ENCODE peak calls at places on chromosome 7, in five cellular contexts. I, V, X, T and M are unnamed samples.

GRCh38 chr7:155219947-155220769 is 77.5 kb upstream of the INSIG1 start:
- DNase-seq in X (no peak), T (no peak), V (no peak), I (no peak), M (no peak)

GRCh38 chr7:124246262-124246863 is 213.5 kb upstream of the TMEM229A start:
- DNase-seq in T (no peak), X (peak; percentile 38), V (no peak), I (no peak), M (no peak)

GRCh38 chr7:477626-478220 is 41.9 kb downstream of the PDGFA start:
- DNase-seq in V (no peak), X (peak; percentile 15), T (no peak), I (no peak), M (no peak)

GRCh38 chr7:40647719-40648118 is 512.9 kb downstream of the SUGCT start:
- DNase-seq in T (no peak), V (no peak), X (peak; percentile 64), I (no peak), M (no peak)

GRCh38 chr7:9752033-9752432 is 1221.6 kb upstream of the PHF14 start:
- DNase-seq in T (no peak), V (no peak), I (no peak), X (no peak), M (no peak)

GRCh38 chr7:29287366-29287765 is 92.8 kb downstream of the CHN2 start:
- DNase-seq in V (no peak), T (no peak), I (no peak), X (peak; percentile 31), M (no peak)

GRCh38 chr7:20545016-20545415 is 70.5 kb upstream of the ABCB5 start:
- DNase-seq in T (no peak), I (no peak), V (no peak), X (no peak), M (no peak)

GRCh38 chr7:148884299-148885022 is 370 bp upstream of the EZH2 start:
- DNase-seq in V (peak; percentile 90), T (peak; percentile 48), X (peak; percentile 87), I (peak; percentile 91), M (peak; percentile 94)

GRCh38 chr7:150978136-150978789 is at the start of gene KCNH2:
- DNase-seq in X (no peak), V (peak; percentile 39), I (peak; percentile 31), T (no peak), M (no peak)

GRCh38 chr7:142795339-142795863 is 24.6 kb downstream of the PRSS2 start:
- DNase-seq in X (no peak), I (no peak), V (peak; percentile 86), T (no peak), M (peak; percentile 59)

GRCh38 chr7:33882040-33882800 is 23.1 kb upstream of the BMPER start:
- DNase-seq in I (no peak), X (no peak), T (no peak), V (no peak), M (no peak)

GRCh38 chr7:130071701-130072622 is 1.6 kb downstream of the KLHDC10 start:
- DNase-seq in V (peak; percentile 37), T (no peak), X (peak; percentile 90), I (peak; percentile 18), M (no peak)

GRCh38 chr7:16130127-16131110 is 290.9 kb downstream of the CRPPA start:
- DNase-seq in V (no peak), I (no peak), T (no peak), X (peak; percentile 12), M (no peak)

GRCh38 chr7:14542624-14543023 is 359.9 kb downstream of the DGKB start:
- DNase-seq in X (no peak), V (no peak), I (no peak), T (no peak), M (no peak)

GRCh38 chr7:115019882-115020605 is 98.2 kb downstream of the MDFIC start:
- DNase-seq in T (no peak), V (no peak), X (no peak), I (no peak), M (no peak)

GRCh38 chr7:27113991-27114866 is 11.7 kb upstream of the HOXA2 start:
- DNase-seq in V (no peak), X (peak; percentile 69), I (no peak), T (no peak), M (peak; percentile 54)

GRCh38 chr7:124269774-124270173 is 236.9 kb upstream of the TMEM229A start:
- DNase-seq in X (no peak), T (no peak), I (no peak), V (no peak), M (no peak)

GRCh38 chr7:6505685-6506559 is 45.3 kb downstream of the GRID2IP start:
- DNase-seq in T (no peak), X (no peak), I (no peak), V (no peak), M (no peak)

GRCh38 chr7:2978403-2978802 is 65.3 kb downstream of the CARD11 start:
- DNase-seq in T (no peak), I (no peak), X (no peak), V (peak; percentile 95), M (no peak)

GRCh38 chr7:2546776-2547586 is 8.3 kb downstream of the BRAT1 start:
- DNase-seq in T (no peak), V (no peak), I (no peak), X (no peak), M (no peak)

GRCh38 chr7:129188372-129188891 is at the start of gene SMO:
- DNase-seq in T (no peak), V (no peak), I (no peak), X (peak; percentile 39), M (no peak)

GRCh38 chr7:47253650-47254080 is 328.2 kb downstream of the TNS3 start:
- DNase-seq in V (peak; percentile 20), T (no peak), X (peak; percentile 78), I (no peak), M (no peak)

GRCh38 chr7:43872401-43873165 is 3.3 kb upstream of the MRPS24 start:
- DNase-seq in V (no peak), T (no peak), I (no peak), X (peak; percentile 92), M (peak; percentile 83)

GRCh38 chr7:11239311-11239710 is 265.6 kb downstream of the PHF14 start:
- DNase-seq in X (no peak), T (no peak), I (no peak), V (no peak), M (no peak)

GRCh38 chr7:130151591-130152269 is 53.5 kb downstream of the TMEM209 start:
- DNase-seq in I (no peak), V (no peak), T (no peak), X (peak; percentile 23), M (no peak)

GRCh38 chr7:2710901-2711551 is 23.0 kb downstream of the AMZ1 start:
- DNase-seq in T (no peak), V (peak; percentile 78), X (peak; percentile 32), I (no peak), M (no peak)

GRCh38 chr7:12423355-12423994 is 19.8 kb upstream of the VWDE start:
- DNase-seq in X (peak; percentile 58), I (no peak), V (no peak), T (no peak), M (no peak)

GRCh38 chr7:96729795-96730194 is 20.1 kb upstream of the SEM1 start:
- DNase-seq in T (no peak), I (no peak), V (no peak), X (no peak), M (no peak)

GRCh38 chr7:128888756-128889095 is 21.8 kb downstream of the KCP start:
- DNase-seq in T (no peak), V (no peak), X (no peak), I (no peak), M (no peak)

GRCh38 chr7:112986256-112987031 is 100.2 kb downstream of the GPR85 start:
- DNase-seq in X (peak; percentile 59), T (no peak), V (no peak), I (no peak), M (no peak)

GRCh38 chr7:112495156-112495788 is 14.5 kb downstream of the LSMEM1 start:
- DNase-seq in I (no peak), T (no peak), X (no peak), V (no peak), M (no peak)

GRCh38 chr7:158111556-158111880 is 476.1 kb downstream of the PTPRN2 start:
- DNase-seq in X (no peak), T (no peak), V (no peak), I (no peak), M (no peak)

GRCh38 chr7:30755384-30756154 is 3.6 kb downstream of the INMT start:
- DNase-seq in T (no peak), I (peak; percentile 12), X (peak; percentile 25), V (no peak), M (peak; percentile 82)

GRCh38 chr7:7970620-7971307 is 2.2 kb downstream of the GLCCI1 start:
- DNase-seq in X (peak; percentile 33), T (no peak), V (no peak), I (no peak), M (no peak)

GRCh38 chr7:30469303-30469702 is 9.3 kb downstream of the NOD1 start:
- DNase-seq in X (peak; percentile 99), V (no peak), I (no peak), T (no peak), M (peak; percentile 94)

GRCh38 chr7:22220947-22221346 is 136.0 kb downstream of the RAPGEF5 start:
- DNase-seq in I (no peak), V (no peak), T (no peak), X (no peak), M (no peak)
- H3K27ac ChIP-seq in I (peak overlapping the region; percentile 5), V (no peak overlapping the region), T (peak overlapping the region; percentile 46), X (no peak overlapping the region), M (peak overlapping the region; percentile 84)

GRCh38 chr7:55127135-55127551 is 108.3 kb downstream of the EGFR start:
- DNase-seq in I (no peak), X (no peak), T (no peak), V (no peak), M (no peak)

GRCh38 chr7:55130079-55130476 is 111.3 kb downstream of the EGFR start:
- DNase-seq in T (no peak), I (no peak), X (peak; percentile 41), V (no peak), M (no peak)

GRCh38 chr7:55127622-55128081 is 108.8 kb downstream of the EGFR start:
- DNase-seq in I (no peak), V (no peak), X (peak; percentile 85), T (no peak), M (peak; percentile 85)

GRCh38 chr7:55129409-55130078 is 110.7 kb downstream of the EGFR start:
- DNase-seq in V (no peak), T (no peak), I (no peak), X (peak; percentile 79), M (no peak)

GRCh38 chr7:55128693-55129394 is 110.0 kb downstream of the EGFR start:
- DNase-seq in I (no peak), X (peak; percentile 63), T (no peak), V (no peak), M (no peak)
- H3K27ac ChIP-seq in I (no peak overlapping the region), X (peak overlapping the region; percentile 91), T (peak overlapping the region; percentile 94), V (peak overlapping the region; percentile 52), M (peak overlapping the region; percentile 91)

DNA sequence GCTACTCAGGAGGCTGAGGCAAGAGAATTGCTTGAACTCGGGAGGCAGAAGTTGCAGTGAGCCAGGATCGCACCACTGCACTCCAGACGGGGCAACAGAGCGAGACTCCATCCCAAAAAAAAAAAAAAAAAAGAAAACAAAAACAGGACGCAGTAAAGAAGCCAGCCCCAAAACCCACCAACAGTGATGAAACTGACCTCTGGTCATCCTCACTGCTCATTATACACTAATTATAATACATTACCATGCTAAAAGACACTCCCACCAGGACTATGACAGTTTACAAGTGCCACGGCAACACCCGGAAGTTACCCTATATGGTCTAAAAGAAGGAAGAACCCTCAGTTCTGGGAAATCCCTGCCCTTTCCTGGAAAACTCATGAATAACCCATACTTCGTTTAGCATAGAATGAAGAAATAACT is 40.0 kb upstream of the EIF4H start:
- DNase-seq in V (no peak), T (no peak), X (no peak), I (no peak), M (no peak)
- H3K27ac ChIP-seq in V (no peak overlapping the region), T (no peak overlapping the region), X (no peak overlapping the region), I (no peak overlapping the region), M (no peak overlapping the region)

GRCh38 chr7:36264917-36265292 is 111.9 kb downstream of the EEPD1 start:
- DNase-seq in T (no peak), V (no peak), X (no peak), I (no peak), M (no peak)
- H3K27ac ChIP-seq in T (peak overlapping the region; percentile 49), V (no peak overlapping the region), X (peak overlapping the region; percentile 28), I (peak overlapping the region; percentile 50), M (peak overlapping the region; percentile 69)